ENCODE peak calls at places on chromosomes 6 and 20, in five cellular contexts. X is GM12891, W is tibial nerve, K is NB4, U is IMR-90. G is an unnamed sample.

GRCh38 chr6:55449219-55449618 is 122.0 kb downstream of the GFRAL start:
- DNase-seq in X (no peak), K (peak), W (no peak), U (no peak), G (no peak)

GRCh38 chr6:24321538-24322162 is 36.2 kb downstream of the DCDC2 start:
- DNase-seq in U (no peak), X (no peak), K (no peak), W (no peak), G (no peak)

GRCh38 chr6:40338306-40338705 is 248.9 kb downstream of the LRFN2 start:
- DNase-seq in U (no peak), X (no peak), K (no peak), W (no peak), G (no peak)

GRCh38 chr6:47111685-47112084 is 69.6 kb upstream of the ADGRF1 start:
- DNase-seq in K (no peak), X (no peak), W (no peak), U (peak), G (no peak)

GRCh38 chr6:144582939-144583613 is 297.9 kb downstream of the UTRN start:
- DNase-seq in X (peak), K (peak), U (peak), W (no peak), G (no peak)

GRCh38 chr6:111381126-111381525 is 101.9 kb downstream of the REV3L start:
- DNase-seq in W (no peak), K (no peak), X (no peak), U (peak), G (no peak)

GRCh38 chr20:63355781-63356295 is 5.3 kb downstream of the CHRNA4 start:
- DNase-seq in K (no peak), U (no peak), W (no peak), X (no peak), G (no peak)

GRCh38 chr20:17652411-17652810 is 29.6 kb downstream of the RRBP1 start:
- DNase-seq in W (no peak), K (no peak), U (no peak), X (no peak), G (no peak)

GRCh38 chr6:124482071-124482491 is 480.2 kb upstream of the RNF217 start:
- DNase-seq in W (no peak), U (no peak), K (no peak), X (no peak), G (no peak)

GRCh38 chr20:23050847-23051627 is 1.6 kb upstream of the THBD start:
- DNase-seq in X (peak), K (peak), U (peak), W (peak), G (no peak)

GRCh38 chr6:110064744-110065524 is 86.8 kb downstream of the GPR6 start:
- DNase-seq in W (no peak), X (no peak), K (no peak), U (no peak), G (no peak)

GRCh38 chr6:72760130-72760793 is 138.4 kb downstream of the KCNQ5 start:
- DNase-seq in U (peak), K (no peak), X (no peak), W (no peak), G (no peak)

GRCh38 chr6:91904586-91904985 is 1317.7 kb upstream of the MAP3K7 start:
- DNase-seq in W (no peak), X (no peak), K (no peak), U (no peak), G (no peak)

GRCh38 chr6:42332916-42333315 is 115.3 kb upstream of the MRPS10 start:
- DNase-seq in U (no peak), X (no peak), K (peak), W (no peak), G (no peak)

GRCh38 chr6:47014401-47014800 is 27.7 kb downstream of the ADGRF1 start:
- DNase-seq in W (no peak), K (no peak), X (no peak), U (no peak), G (no peak)

GRCh38 chr6:156691018-156691417 is 86.2 kb upstream of the ARID1B start:
- DNase-seq in W (no peak), X (no peak), K (no peak), U (no peak), G (no peak)
- TF ChIP-seq POLR2A in W (no peak), X (peak), K (no peak), U (no peak), G (peak)

GRCh38 chr6:132060591-132060990 is 109.4 kb upstream of the CCN2 start:
- DNase-seq in W (no peak), X (no peak), K (no peak), U (peak), G (no peak)
- TF ChIP-seq POLR2A in W (no peak), X (no peak), K (no peak), U (no peak), G (no peak)

GRCh38 chr6:147200711-147201110 is 3.5 kb upstream of the STXBP5 start:
- DNase-seq in W (no peak), X (no peak), U (no peak), K (no peak), G (no peak)

GRCh38 chr6:147201885-147202515 is 2.2 kb upstream of the STXBP5 start:
- DNase-seq in U (peak), X (no peak), W (no peak), K (peak), G (no peak)

GRCh38 chr6:147204060-147204785 is at the start of gene STXBP5:
- DNase-seq in X (peak), W (no peak), K (peak), U (peak), G (no peak)

GRCh38 chr6:147203311-147204059 is 732 bp upstream of the STXBP5 start:
- DNase-seq in W (peak), U (peak), K (peak), X (peak), G (peak)

DNA sequence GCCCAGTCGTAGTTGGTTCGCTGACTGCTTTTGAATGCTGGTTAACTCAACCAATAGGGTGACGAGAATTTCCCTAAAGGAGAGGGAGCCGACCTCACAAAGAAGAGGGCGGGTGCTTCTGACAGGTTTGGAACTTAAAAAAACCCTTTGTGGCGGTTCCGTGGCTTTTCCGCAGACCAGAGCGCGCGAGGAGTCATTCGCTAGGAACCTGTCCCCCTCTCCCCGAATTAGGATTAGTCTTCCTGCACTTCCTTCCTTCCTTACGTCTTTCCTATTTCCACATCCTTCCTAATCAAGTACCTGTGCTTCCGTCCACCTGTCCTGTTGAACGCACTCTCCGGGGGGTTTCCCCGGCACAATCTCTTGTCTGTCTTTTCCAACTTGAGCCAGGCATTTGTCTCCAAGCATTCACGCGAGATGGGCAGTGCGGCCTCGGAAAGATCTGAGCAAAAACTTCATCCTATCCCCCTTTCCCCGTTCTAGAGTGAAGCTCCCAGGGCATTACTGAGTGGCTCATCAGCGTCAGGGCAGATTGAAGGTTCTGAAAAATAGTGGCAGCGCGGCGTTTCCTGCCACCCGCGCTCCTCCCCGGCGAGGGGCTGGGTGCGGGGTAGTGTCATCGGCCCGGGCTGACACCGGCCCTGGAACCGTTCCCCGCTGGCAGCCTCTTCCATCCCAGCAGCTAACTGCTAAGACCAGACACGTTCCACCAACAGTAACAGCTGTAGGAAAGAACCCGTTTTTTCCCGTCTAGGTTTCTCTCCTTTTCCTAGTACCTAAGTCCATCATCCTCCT is 1.5 kb upstream of the STXBP5 start:
- DNase-seq in U (peak), K (peak), W (peak), X (peak), G (peak)
- TF ChIP-seq POLR2A in U (no peak), K (peak), W (peak), X (peak), G (peak)

GRCh38 chr6:83921315-83921714 is 61.8 kb downstream of the CYB5R4 start:
- DNase-seq in U (no peak), K (no peak), X (no peak), W (no peak), G (no peak)
- TF ChIP-seq POLR2A in U (no peak), K (no peak), X (no peak), W (no peak), G (no peak)

DNA sequence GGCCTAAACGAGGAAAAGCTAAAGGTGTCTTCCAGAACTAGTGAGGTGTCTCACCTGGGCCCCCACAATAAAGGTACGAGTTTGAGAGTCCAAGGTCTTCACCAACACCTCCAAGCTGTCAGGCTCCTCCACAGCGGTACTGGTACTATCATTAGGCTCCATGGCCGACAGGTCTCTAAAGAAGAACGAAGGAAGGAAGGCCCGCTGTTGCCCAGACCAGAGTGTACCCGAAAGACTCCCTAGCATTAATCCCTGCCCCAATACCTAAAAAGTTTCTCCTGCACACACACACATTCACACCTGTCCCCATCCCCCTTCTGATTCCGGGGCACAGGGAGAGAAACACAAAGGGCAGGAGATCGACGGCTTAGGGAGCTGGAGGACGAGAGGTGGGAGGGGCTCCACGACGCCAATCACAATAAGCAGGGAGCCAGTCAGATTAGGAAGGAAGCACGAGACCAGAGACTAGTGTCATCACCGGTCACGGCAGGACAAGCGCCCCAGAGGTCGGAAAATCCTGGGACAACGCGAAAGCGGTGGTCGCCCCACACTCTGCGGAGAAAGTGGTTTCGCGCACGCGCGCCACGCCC is 764 bp downstream of the BAG6 start:
- DNase-seq in X (no peak), K (peak), U (peak), W (peak), G (no peak)
- TF ChIP-seq POLR2A in X (no peak), K (no peak), U (no peak), W (no peak), G (no peak)

G was measured in GM12892.